ENCODE peak calls at places on chromosomes 12 and 14, in nine cellular contexts. N, T, U, O, F, C, Z, X and D are unnamed samples.

GRCh38 chr14:45757655-45758054 is 504.7 kb upstream of the MIS18BP1 start:
- DNase-seq in U (no peak), N (no peak), X (no peak), Z (no peak), O (no peak), F (no peak), T (no peak), C (no peak), D (no peak)

GRCh38 chr12:30990776-30991175 is 64.2 kb downstream of the TSPAN11 start:
- DNase-seq in N (no peak), C (no peak), X (no peak), O (no peak), F (no peak), U (no peak), T (no peak), Z (no peak), D (no peak)

GRCh38 chr14:38248629-38249028 is 7.3 kb downstream of the CLEC14A start:
- DNase-seq in O (peak), F (no peak), C (no peak), T (no peak), U (no peak), N (no peak), Z (no peak), X (no peak), D (no peak)

GRCh38 chr12:56897844-56898341 is 36.3 kb downstream of the SDR9C7 start:
- DNase-seq in Z (no peak), C (no peak), N (no peak), U (no peak), O (peak), F (no peak), T (no peak), X (no peak), D (no peak)

GRCh38 chr12:42552822-42553221 is 36.7 kb downstream of the PRICKLE1 start:
- DNase-seq in X (no peak), T (no peak), O (no peak), Z (no peak), F (no peak), U (no peak), N (no peak), C (no peak), D (no peak)

GRCh38 chr12:76422878-76423438 is 74.7 kb upstream of the BBS10 start:
- DNase-seq in Z (no peak), U (no peak), T (no peak), F (peak), X (no peak), N (no peak), O (peak), C (no peak), D (no peak)

GRCh38 chr12:119322324-119322723 is 12.2 kb upstream of the CCDC60 start:
- DNase-seq in Z (no peak), N (no peak), F (peak), O (no peak), X (no peak), U (no peak), T (no peak), C (no peak), D (no peak)

GRCh38 chr14:103023881-103024473 is 33.4 kb downstream of the CDC42BPB start:
- DNase-seq in T (no peak), Z (no peak), N (no peak), O (peak), C (no peak), U (no peak), X (no peak), F (no peak), D (no peak)

GRCh38 chr14:51657762-51658161 is 6.1 kb downstream of the FRMD6 start:
- DNase-seq in T (no peak), F (no peak), N (no peak), Z (no peak), O (peak), C (no peak), X (no peak), U (no peak), D (no peak)

GRCh38 chr12:31796270-31796951 is 67.6 kb upstream of the AMN1 start:
- DNase-seq in C (no peak), O (no peak), N (no peak), F (no peak), T (no peak), Z (no peak), U (no peak), X (no peak), D (no peak)

GRCh38 chr12:50739611-50740010 is 24.3 kb upstream of the ATF1 start:
- DNase-seq in Z (no peak), X (no peak), U (no peak), F (no peak), T (no peak), N (no peak), C (no peak), O (peak), D (no peak)

GRCh38 chr12:69714542-69714941 is 15.4 kb upstream of the BEST3 start:
- DNase-seq in T (no peak), U (no peak), F (no peak), N (no peak), C (no peak), O (no peak), Z (no peak), X (no peak), D (no peak)

GRCh38 chr12:104930388-104931326 is 27.4 kb downstream of the SLC41A2 start:
- DNase-seq in N (no peak), T (no peak), O (peak), U (no peak), C (no peak), Z (no peak), F (no peak), X (no peak), D (no peak)

GRCh38 chr12:109098671-109099070 is 1.3 kb downstream of the UNG start:
- DNase-seq in C (no peak), F (no peak), O (peak), T (no peak), N (peak), U (no peak), Z (no peak), X (no peak), D (no peak)

GRCh38 chr12:63845726-63846125 is 1.2 kb downstream of the SRGAP1 start:
- DNase-seq in C (no peak), N (no peak), Z (no peak), U (no peak), F (peak), O (peak), X (no peak), T (no peak), D (no peak)

GRCh38 chr14:99517046-99517642 is 35.9 kb downstream of the CCNK start:
- DNase-seq in Z (no peak), T (no peak), C (no peak), N (peak), U (no peak), X (peak), O (no peak), F (no peak), D (no peak)

GRCh38 chr12:118773956-118774723 is 207.2 kb upstream of the SRRM4 start:
- DNase-seq in X (no peak), Z (no peak), N (no peak), C (no peak), O (no peak), T (no peak), U (no peak), F (no peak), D (no peak)

GRCh38 chr14:91374897-91375747 is 42.5 kb downstream of the CCDC88C start:
- DNase-seq in Z (no peak), C (peak), T (no peak), X (peak), U (no peak), O (no peak), F (no peak), N (no peak), D (no peak)

GRCh38 chr14:54325766-54326165 is 71.0 kb upstream of the CDKN3 start:
- DNase-seq in U (no peak), O (peak), Z (no peak), T (no peak), C (no peak), X (no peak), N (no peak), F (no peak), D (no peak)

GRCh38 chr14:83217492-83217891 is 1683.8 kb upstream of the SEL1L start:
- DNase-seq in U (no peak), N (no peak), F (peak), T (no peak), Z (no peak), X (no peak), O (peak), C (no peak), D (no peak)

GRCh38 chr14:100749967-100750597 is 23.4 kb downstream of the DLK1 start:
- DNase-seq in O (no peak), C (no peak), Z (no peak), T (no peak), U (no peak), F (no peak), N (peak), X (no peak), D (no peak)

GRCh38 chr12:103824845-103825244 is 16.2 kb downstream of the NT5DC3 start:
- DNase-seq in F (no peak), U (no peak), T (no peak), X (no peak), C (no peak), O (peak), Z (no peak), N (no peak), D (no peak)

GRCh38 chr12:89405626-89406342 is 53.5 kb upstream of the DUSP6 start:
- DNase-seq in N (no peak), T (no peak), U (no peak), Z (no peak), C (no peak), X (no peak), F (no peak), O (no peak), D (no peak)

GRCh38 chr14:55701638-55702037 is 121.6 kb downstream of the KTN1 start:
- DNase-seq in X (no peak), Z (no peak), N (no peak), U (no peak), T (no peak), O (peak), F (no peak), C (no peak), D (no peak)

GRCh38 chr14:21257395-21258193 is 11.6 kb downstream of the HNRNPC start:
- DNase-seq in Z (no peak), U (no peak), C (no peak), N (no peak), O (peak), T (no peak), F (no peak), X (no peak), D (no peak)

GRCh38 chr14:63088865-63089264 is 43.6 kb upstream of the KCNH5 start:
- DNase-seq in Z (no peak), U (no peak), F (no peak), T (no peak), C (no peak), O (no peak), N (no peak), X (no peak), D (no peak)

GRCh38 chr14:22839159-22839779 is 2.9 kb downstream of the MMP14 start:
- DNase-seq in Z (no peak), F (no peak), C (no peak), U (peak), T (no peak), N (peak), X (no peak), O (peak), D (no peak)

DNA sequence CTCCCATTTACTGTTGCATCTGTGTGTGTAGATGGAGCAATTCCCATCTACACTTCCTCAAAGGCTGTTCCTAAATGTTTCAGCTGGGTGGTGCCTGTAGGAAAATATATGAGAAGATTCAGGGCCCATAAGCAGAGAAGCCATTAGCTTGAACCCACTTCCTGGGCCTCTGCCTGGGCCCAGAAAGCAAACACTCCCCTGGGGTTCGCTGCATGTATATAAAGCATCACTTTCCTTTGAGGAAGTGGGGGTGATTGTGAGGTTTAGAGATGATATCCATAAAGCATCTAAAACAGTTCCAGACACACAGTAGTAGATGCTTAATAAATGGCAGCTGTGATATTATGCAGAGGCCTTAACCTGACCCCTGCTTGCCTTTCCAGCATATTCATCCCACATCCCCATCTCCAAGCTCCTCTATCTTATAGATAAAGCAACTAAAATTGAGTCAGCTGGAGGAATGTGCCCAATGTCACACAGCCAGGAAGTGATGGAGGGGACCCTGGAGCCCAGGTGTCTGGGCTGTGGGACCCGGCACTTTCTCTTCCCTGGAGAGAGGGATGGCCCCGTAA is 280.0 kb upstream of the CRY1 start:
- DNase-seq in F (no peak), X (no peak), O (no peak), T (no peak), U (no peak), Z (no peak), N (no peak), C (no peak), D (no peak)
- H3K4me3 ChIP-seq in F (no peak), X (no peak), O (no peak), T (no peak), U (no peak), Z (peak), N (no peak), C (no peak), D (no peak)

DNA sequence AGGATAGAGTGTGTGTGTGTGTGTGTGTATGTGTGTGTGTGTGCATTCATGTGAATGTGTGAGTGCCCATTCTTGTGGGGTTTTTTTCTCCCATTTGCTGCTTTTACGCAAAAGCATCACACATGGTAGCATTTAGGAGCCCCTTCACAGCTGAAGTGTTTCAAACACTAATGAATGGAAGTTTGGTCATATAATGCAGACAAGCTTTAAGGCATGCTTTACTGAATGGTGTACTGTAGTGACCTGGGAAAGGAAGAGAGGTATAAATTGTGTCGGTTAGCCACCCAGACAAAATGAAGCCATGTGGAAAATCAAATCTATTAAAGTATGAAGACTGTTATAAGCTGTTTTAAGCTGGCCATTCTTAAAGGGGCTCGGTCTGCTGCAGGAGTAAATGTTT is 137.4 kb downstream of the HMGA2 start:
- DNase-seq in Z (no peak), X (no peak), T (no peak), F (no peak), C (no peak), N (no peak), O (no peak), U (no peak), D (no peak)
- H3K27ac ChIP-seq in Z (no peak), X (no peak), T (no peak), F (peak), C (no peak), N (no peak), O (no peak), U (no peak), D (no peak)

GRCh38 chr12:101775814-101776213 is 36.6 kb upstream of the SYCP3 start:
- DNase-seq in F (no peak), Z (no peak), O (no peak), N (no peak), T (no peak), X (no peak), U (no peak), C (no peak), D (no peak)
- H3K4me3 ChIP-seq in F (no peak), Z (no peak), O (no peak), N (no peak), T (no peak), X (no peak), U (no peak), C (no peak), D (no peak)

GRCh38 chr14:72782182-72782508 is 111.8 kb downstream of the DPF3 start:
- DNase-seq in N (no peak), X (no peak), U (no peak), O (no peak), Z (no peak), C (no peak), T (no peak), F (no peak), D (no peak)
- H3K27ac ChIP-seq in N (peak), X (no peak), U (no peak), O (peak), Z (no peak), C (no peak), T (peak), F (peak), D (no peak)

DNA sequence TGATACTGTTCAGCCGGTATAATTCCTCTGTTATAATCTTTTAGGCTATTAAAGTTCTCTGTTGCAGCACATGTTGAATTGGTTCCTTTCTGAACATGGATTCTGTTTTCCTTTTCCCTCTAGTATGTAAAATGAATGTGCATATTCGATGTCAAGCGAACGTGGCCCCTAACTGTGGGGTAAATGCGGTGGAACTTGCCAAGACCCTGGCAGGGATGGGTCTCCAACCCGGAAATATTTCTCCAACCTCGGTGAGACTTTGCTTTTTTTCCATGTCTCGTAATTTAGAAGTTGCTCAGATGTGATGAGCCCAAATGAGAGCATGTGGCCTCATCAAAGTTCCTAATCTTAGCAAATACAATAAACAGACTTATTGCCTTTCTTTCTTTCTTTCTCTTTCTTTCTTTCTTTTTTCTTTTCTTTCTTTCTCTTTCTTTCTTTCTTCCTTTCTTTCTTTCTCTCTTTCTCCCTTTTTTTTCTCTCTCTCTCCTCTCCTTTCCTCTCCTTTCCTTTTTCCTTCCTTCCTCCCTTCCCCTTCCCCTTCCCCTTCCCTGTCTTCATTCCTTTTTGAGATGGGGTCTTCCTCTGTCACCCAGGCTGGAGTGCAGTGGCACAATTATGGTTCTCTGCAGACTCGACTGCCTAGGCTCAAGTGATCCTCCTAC is 131.9 kb downstream of the PRKCH start:
- DNase-seq in N (no peak), U (no peak), C (no peak), Z (no peak), F (no peak), X (no peak), O (no peak), T (no peak), D (no peak)
- H3K4me3 ChIP-seq in N (no peak), U (no peak), C (no peak), Z (peak), F (no peak), X (no peak), O (no peak), T (no peak), D (no peak)

DNA sequence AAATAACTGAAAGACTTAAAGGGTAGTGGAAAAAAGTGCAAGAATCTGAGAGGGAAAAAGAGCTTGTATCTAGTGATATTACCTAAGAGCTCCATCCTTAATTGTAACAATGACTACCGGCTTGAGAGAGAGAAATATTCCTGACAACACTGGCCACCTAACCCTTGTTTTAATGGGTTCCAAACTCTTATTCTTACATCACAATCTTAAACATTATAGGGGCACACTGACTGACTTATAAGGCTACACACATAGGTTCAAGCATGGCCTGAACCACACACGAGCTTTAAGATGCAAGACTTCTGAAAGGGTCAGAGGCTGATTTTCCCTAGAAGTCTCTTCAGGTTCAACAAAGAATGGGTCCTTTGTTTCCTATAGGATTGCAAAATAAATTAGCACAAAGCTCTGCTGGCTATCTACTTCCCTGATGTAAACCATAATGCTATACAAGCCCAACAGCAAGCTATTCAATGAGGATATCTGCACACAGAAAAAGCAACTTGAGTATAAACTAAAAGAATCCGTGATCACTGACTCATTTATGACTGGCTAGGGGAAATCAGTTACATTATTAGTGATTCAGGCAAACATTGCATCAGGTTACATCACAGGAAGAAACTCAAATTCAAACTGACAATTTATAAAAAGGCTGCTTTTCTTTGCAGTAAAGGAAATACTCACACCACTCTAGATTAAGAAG is 8.6 kb downstream of the BTG1 start:
- DNase-seq in N (no peak), O (peak), X (no peak), U (no peak), C (no peak), Z (no peak), T (peak), F (peak), D (no peak)
- H3K27ac ChIP-seq in N (no peak), O (peak), X (peak), U (no peak), C (peak), Z (peak), T (peak), F (peak), D (peak)